ENCODE peak calls at places on chromosomes 3 and 15, in six cellular contexts. H, P, N, A, U and W are unnamed samples.

GRCh38 chr3:195543642-195544536 is 764 bp upstream of the PPP1R2 start:
- DNase-seq in N (no peak), U (peak), H (no peak), P (no peak), A (no peak), W (no peak)

GRCh38 chr3:135261214-135261775 is 466.2 kb downstream of the EPHB1 start:
- DNase-seq in H (no peak), P (no peak), A (no peak), U (no peak), N (no peak), W (no peak)

GRCh38 chr15:92277776-92278175 is 115.9 kb upstream of the ST8SIA2 start:
- DNase-seq in P (peak), N (peak), H (no peak), U (peak), A (no peak), W (no peak)

GRCh38 chr3:142595581-142595950 is 627 bp upstream of the PLS1 start:
- DNase-seq in A (no peak), U (no peak), P (no peak), H (peak), N (peak), W (no peak)

GRCh38 chr3:100603449-100603848 is 6.0 kb upstream of the ADGRG7 start:
- DNase-seq in P (peak), H (no peak), N (peak), A (no peak), U (peak), W (no peak)

GRCh38 chr15:71201471-71201870 is 86.2 kb downstream of the THSD4 start:
- DNase-seq in N (no peak), A (no peak), U (no peak), P (no peak), H (no peak), W (no peak)

GRCh38 chr3:188573286-188573928 is 419.4 kb downstream of the LPP start:
- DNase-seq in A (no peak), H (no peak), N (no peak), P (no peak), U (no peak), W (no peak)

GRCh38 chr15:31145271-31145911 is 43.9 kb upstream of the TRPM1 start:
- DNase-seq in H (no peak), A (no peak), P (no peak), U (no peak), N (no peak), W (no peak)

GRCh38 chr15:79858469-79858868 is 38.3 kb downstream of the MTHFS start:
- DNase-seq in N (no peak), A (no peak), P (no peak), U (no peak), H (no peak), W (no peak)

GRCh38 chr3:84738101-84738500 is 220.7 kb upstream of the CADM2 start:
- DNase-seq in P (no peak), N (no peak), H (no peak), U (no peak), A (no peak), W (no peak)

GRCh38 chr15:55588070-55588817 is at the start of gene PYGO1:
- DNase-seq in H (peak), A (no peak), N (peak), U (peak), P (peak), W (peak)

GRCh38 chr15:58203537-58203936 is 65.4 kb downstream of the AQP9 start:
- DNase-seq in U (no peak), H (no peak), P (no peak), A (no peak), N (peak), W (no peak)

GRCh38 chr3:25582242-25582641 is 82.5 kb downstream of the TOP2B start:
- DNase-seq in N (peak), U (no peak), H (peak), A (no peak), P (no peak), W (no peak)

GRCh38 chr15:74956648-74957300 is at the start of gene RPP25:
- DNase-seq in U (peak), N (peak), A (peak), P (peak), H (no peak), W (peak)

GRCh38 chr3:155024006-155024638 is 56.0 kb upstream of the MME start:
- DNase-seq in N (no peak), H (peak), P (no peak), A (no peak), U (no peak), W (no peak)

GRCh38 chr3:65439641-65440040 is 599.1 kb downstream of the MAGI1 start:
- DNase-seq in U (peak), A (peak), P (peak), N (peak), H (peak), W (peak)

GRCh38 chr15:44193651-44194396 is 1.2 kb downstream of the FRMD5 start:
- DNase-seq in U (peak), A (no peak), H (no peak), N (peak), P (peak), W (no peak)

GRCh38 chr3:167711439-167711838 is 23.3 kb downstream of the PDCD10 start:
- DNase-seq in A (no peak), P (no peak), H (no peak), N (no peak), U (no peak), W (no peak)

GRCh38 chr15:48928877-48929538 is 34.7 kb downstream of the SHC4 start:
- DNase-seq in N (peak), P (peak), H (no peak), U (no peak), A (no peak), W (no peak)

GRCh38 chr3:8739757-8740508 is 6.3 kb downstream of the CAV3 start:
- DNase-seq in P (peak), U (no peak), N (peak), A (no peak), H (peak), W (no peak)

GRCh38 chr3:68705695-68706429 is 226.5 kb downstream of the TAFA4 start:
- DNase-seq in P (no peak), U (peak), A (no peak), H (no peak), N (no peak), W (no peak)

GRCh38 chr3:176919836-176920760 is 277.2 kb downstream of the TBL1XR1 start:
- DNase-seq in P (no peak), A (no peak), N (peak), H (no peak), U (peak), W (no peak)

GRCh38 chr3:119524931-119525662 is 26.8 kb downstream of the TIMMDC1 start:
- DNase-seq in A (no peak), N (no peak), P (no peak), U (no peak), H (no peak), W (no peak)

GRCh38 chr3:11384074-11384473 is 111.9 kb downstream of the ATG7 start:
- DNase-seq in P (no peak), U (no peak), A (no peak), N (no peak), H (no peak), W (no peak)

GRCh38 chr3:20575153-20575552 is 389.1 kb upstream of the SGO1 start:
- DNase-seq in P (no peak), H (no peak), N (no peak), A (no peak), U (no peak), W (no peak)

GRCh38 chr15:58065445-58066041 is at the start of gene ALDH1A2:
- DNase-seq in U (peak), H (no peak), N (no peak), A (no peak), P (peak), W (no peak)

GRCh38 chr3:79414821-79415220 is 353.0 kb downstream of the ROBO1 start:
- DNase-seq in H (no peak), A (no peak), U (no peak), P (no peak), N (peak), W (no peak)

GRCh38 chr3:29267231-29267630 is 13.6 kb upstream of the RBMS3 start:
- DNase-seq in A (no peak), N (no peak), U (no peak), H (no peak), P (no peak), W (no peak)

GRCh38 chr3:107845355-107846281 is 245.2 kb downstream of the CD47 start:
- DNase-seq in N (no peak), A (no peak), P (no peak), U (no peak), H (no peak), W (no peak)

GRCh38 chr15:53830707-53831386 is 71.4 kb upstream of the WDR72 start:
- DNase-seq in A (no peak), U (peak), P (no peak), N (no peak), H (no peak), W (no peak)

GRCh38 chr3:8458711-8459110 is 42.9 kb upstream of the LMCD1 start:
- DNase-seq in U (no peak), H (no peak), P (no peak), N (peak), A (no peak), W (no peak)